ENCODE peak calls at places on chromosome 6, in four cellular contexts. Z is HepG2, X is spleen, P is tibial artery. M is an unnamed sample.

GRCh38 chr6:160790028-160790792 is 88.2 kb downstream of the PLG start:
- DNase-seq in Z (no peak), X (no peak), P (no peak), M (no peak)

GRCh38 chr6:112268011-112268410 is 13.6 kb upstream of the LAMA4 start:
- DNase-seq in X (no peak), P (no peak), Z (no peak), M (no peak)

GRCh38 chr6:15327271-15327670 is 81.4 kb downstream of the JARID2 start:
- DNase-seq in X (no peak), Z (no peak), P (no peak), M (peak; percentile 74)

GRCh38 chr6:156160788-156161150 is 616.4 kb upstream of the ARID1B start:
- DNase-seq in Z (no peak), P (no peak), X (no peak), M (no peak)

GRCh38 chr6:107217248-107217647 is 101.9 kb upstream of the BEND3 start:
- DNase-seq in Z (no peak), X (no peak), P (no peak), M (no peak)

GRCh38 chr6:78615430-78615904 is 251.9 kb upstream of the IRAK1BP1 start:
- DNase-seq in X (no peak), P (no peak), Z (no peak), M (no peak)

GRCh38 chr6:14454467-14454763 is 336.8 kb downstream of the CD83 start:
- DNase-seq in X (no peak), P (no peak), Z (no peak), M (peak; percentile 80)

GRCh38 chr6:32816746-32817204 is at the start of gene HLA-DOB:
- DNase-seq in P (no peak), X (no peak), Z (no peak), M (peak; percentile 47)

GRCh38 chr6:40352006-40352405 is 235.2 kb downstream of the LRFN2 start:
- DNase-seq in Z (no peak), P (no peak), X (no peak), M (no peak)

GRCh38 chr6:3773696-3774298 is 22.3 kb upstream of the PXDC1 start:
- DNase-seq in X (no peak), P (peak; percentile 73), Z (no peak), M (no peak)

GRCh38 chr6:1385129-1386042 is 4.0 kb upstream of the FOXF2 start:
- DNase-seq in X (no peak), P (no peak), Z (no peak), M (no peak)

GRCh38 chr6:153511896-153512496 is 380.9 kb upstream of the RGS17 start:
- DNase-seq in P (no peak), X (no peak), Z (peak; percentile 29), M (peak; percentile 36)

GRCh38 chr6:18585032-18585573 is 198.0 kb downstream of the RNF144B start:
- DNase-seq in Z (peak; percentile 88), P (peak; percentile 47), X (no peak), M (peak; percentile 86)

GRCh38 chr6:128807577-128807976 is 75.4 kb upstream of the LAMA2 start:
- DNase-seq in Z (peak; percentile 16), X (no peak), P (no peak), M (peak; percentile 18)

GRCh38 chr6:37952027-37952426 is 132.5 kb downstream of the ZFAND3 start:
- DNase-seq in Z (no peak), X (no peak), P (no peak), M (no peak)

GRCh38 chr6:83365931-83366330 is 64.9 kb downstream of the ME1 start:
- DNase-seq in P (no peak), Z (no peak), X (no peak), M (peak; percentile 69)

GRCh38 chr6:40997256-40997957 is 41.6 kb downstream of the UNC5CL start:
- DNase-seq in X (no peak), Z (peak; percentile 95), P (no peak), M (peak; percentile 43)

GRCh38 chr6:43491750-43492661 is 14.6 kb downstream of the TJAP1 start:
- DNase-seq in X (no peak), Z (no peak), P (peak; percentile 83), M (peak; percentile 84)

GRCh38 chr6:43850314-43851203 is 80.5 kb downstream of the VEGFA start:
- DNase-seq in Z (no peak), P (no peak), X (no peak), M (no peak)

GRCh38 chr6:98840385-98840784 is 6.0 kb downstream of the POU3F2 start:
- DNase-seq in X (no peak), Z (no peak), P (no peak), M (no peak)

GRCh38 chr6:24985313-24985712 is 49.6 kb upstream of the RIPOR2 start:
- DNase-seq in P (no peak), X (no peak), Z (no peak), M (no peak)

GRCh38 chr6:44133003-44133931 is 5.9 kb downstream of the TMEM63B start:
- DNase-seq in X (no peak), Z (peak; percentile 68), P (peak; percentile 43), M (peak; percentile 79)

GRCh38 chr6:89035252-89036106 is 45.1 kb upstream of the PNRC1 start:
- DNase-seq in P (peak; percentile 92), X (no peak), Z (peak; percentile 73), M (peak; percentile 97)

GRCh38 chr6:24205020-24205492 is 79.0 kb downstream of the NRSN1 start:
- DNase-seq in Z (peak; percentile 59), P (no peak), X (no peak), M (peak; percentile 26)

GRCh38 chr6:170018422-170019258 is 267.2 kb downstream of the ERMARD start:
- DNase-seq in X (no peak), Z (no peak), P (no peak), M (no peak)

GRCh38 chr6:105164418-105164817 is 15.4 kb downstream of the POPDC3 start:
- DNase-seq in P (no peak), Z (no peak), X (no peak), M (no peak)

GRCh38 chr6:158018851-158019361 is 37.2 kb downstream of the SYNJ2 start:
- DNase-seq in Z (no peak), P (no peak), X (peak; percentile 67), M (no peak)
- H3K27ac ChIP-seq in Z (no peak overlapping the region), P (peak overlapping the region; percentile 80), X (peak overlapping the region; percentile 73), M (no peak overlapping the region)

GRCh38 chr6:45387236-45387635 is 9.5 kb upstream of the SUPT3H start:
- DNase-seq in Z (no peak), P (no peak), X (no peak), M (no peak)
- H3K27ac ChIP-seq in Z (no peak overlapping the region), P (no peak overlapping the region), X (no peak overlapping the region), M (no peak overlapping the region)

GRCh38 chr6:81093046-81093445 is 659.4 kb downstream of the TENT5A start:
- DNase-seq in Z (no peak), P (no peak), X (no peak), M (no peak)

GRCh38 chr6:81086931-81087330 is 665.5 kb downstream of the TENT5A start:
- DNase-seq in P (no peak), X (no peak), Z (no peak), M (no peak)

DNA sequence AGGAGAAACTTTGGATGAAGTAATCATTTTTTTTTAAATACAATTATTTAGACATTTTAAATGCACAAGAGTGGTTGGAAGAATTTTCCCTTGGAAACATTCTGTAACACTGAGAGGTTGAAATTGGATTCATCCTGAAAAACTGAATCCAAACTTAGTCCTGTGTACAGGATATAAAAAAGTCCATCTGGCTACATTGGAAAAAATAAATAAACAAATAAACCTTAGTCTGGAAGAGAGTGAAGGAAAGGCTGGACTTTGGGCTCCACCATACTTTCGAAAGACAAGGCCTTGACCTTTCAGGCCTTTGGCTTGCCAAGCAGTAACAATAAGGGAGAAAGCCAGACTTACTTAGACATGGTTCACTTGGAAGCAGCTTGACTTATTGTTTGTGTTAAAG is 664.3 kb downstream of the TENT5A start:
- DNase-seq in Z (no peak), P (peak; percentile 29), X (no peak), M (no peak)
- H3K27ac ChIP-seq in Z (no peak overlapping the region), P (no peak overlapping the region), X (no peak overlapping the region), M (no peak overlapping the region)

GRCh38 chr6:8710668-8711431 is 275.5 kb upstream of the SLC35B3 start:
- DNase-seq in X (no peak), P (no peak), Z (no peak), M (no peak)

GRCh38 chr6:8703059-8703458 is 267.7 kb upstream of the SLC35B3 start:
- DNase-seq in Z (no peak), P (no peak), X (no peak), M (no peak)

GRCh38 chr6:8707956-8708772 is 272.8 kb upstream of the SLC35B3 start:
- DNase-seq in X (no peak), Z (peak; percentile 27), P (no peak), M (no peak)

GRCh38 chr6:8705435-8706020 is 270.2 kb upstream of the SLC35B3 start:
- DNase-seq in Z (no peak), P (no peak), X (no peak), M (no peak)

GRCh38 chr6:8707369-8707768 is 272.0 kb upstream of the SLC35B3 start:
- DNase-seq in P (no peak), Z (no peak), X (no peak), M (no peak)
- H3K27ac ChIP-seq in P (no peak overlapping the region), Z (no peak overlapping the region), X (no peak overlapping the region), M (no peak overlapping the region)

DNA sequence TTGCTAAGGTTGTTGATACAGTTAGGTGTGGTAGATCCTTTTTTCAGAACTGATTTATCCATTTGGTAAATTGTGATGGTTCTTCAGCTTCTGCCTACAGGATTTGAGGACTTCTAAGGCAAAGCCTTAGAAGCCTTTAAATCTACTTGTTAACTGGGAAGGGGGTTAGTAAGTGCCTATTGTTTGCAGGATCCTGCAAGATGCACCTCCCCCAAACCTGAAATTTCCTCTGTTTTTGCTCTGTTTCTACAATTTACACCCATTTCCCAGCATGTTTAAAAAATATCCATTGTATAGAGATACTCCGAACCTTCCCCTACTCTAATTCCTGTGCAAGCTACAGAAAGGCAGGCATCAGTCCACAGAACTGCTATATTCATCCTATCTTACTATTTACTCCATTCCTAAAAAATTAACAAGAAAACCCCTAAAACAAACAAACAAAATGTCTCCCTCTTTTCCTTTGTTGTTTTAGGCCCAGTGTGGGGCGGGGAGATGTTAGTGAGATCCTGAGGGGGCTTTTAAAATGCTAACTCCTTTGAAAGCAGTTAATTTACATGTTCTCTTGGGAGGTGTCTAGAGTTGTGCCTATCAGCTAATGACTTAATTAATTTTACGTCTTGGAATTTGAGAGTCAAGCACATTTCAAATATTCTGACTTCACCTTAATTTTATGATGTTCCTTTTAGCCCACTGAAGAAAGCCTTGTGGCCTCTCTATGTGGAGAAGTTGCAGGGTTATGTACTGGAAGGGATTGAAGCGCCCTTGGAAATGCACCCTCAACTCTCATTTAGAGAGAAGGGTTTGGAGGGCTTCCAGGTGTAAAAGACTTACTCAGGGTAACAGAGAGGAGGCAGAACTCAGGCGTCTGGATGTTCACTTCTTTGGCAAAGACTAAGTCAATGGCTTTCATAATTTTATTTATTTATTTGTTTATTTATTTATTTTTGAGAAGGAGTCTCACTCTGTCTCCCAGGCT is 4.7 kb downstream of the SASH1 start:
- DNase-seq in Z (no peak), X (no peak), P (no peak), M (no peak)
- H3K27ac ChIP-seq in Z (no peak overlapping the region), X (no peak overlapping the region), P (no peak overlapping the region), M (no peak overlapping the region)